ENCODE peak calls at places on chromosome 17, in ten cellular contexts. B, W, G, S, M, U, F, N, C and Y are unnamed samples.

GRCh38 chr17:82449136-82449882 is 1.2 kb downstream of the CYBC1 start:
- DNase-seq in C (peak), W (no peak), M (no peak), G (no peak), S (no peak), B (no peak), F (peak), N (no peak), U (no peak), Y (no peak)

GRCh38 chr17:60959011-60959410 is 281.4 kb downstream of the BCAS3 start:
- DNase-seq in F (no peak), B (no peak), N (no peak), U (peak), S (no peak), C (no peak), G (no peak), W (no peak), M (peak), Y (no peak)

GRCh38 chr17:43401293-43401692 is 2.5 kb downstream of the ARL4D start:
- DNase-seq in B (peak), G (no peak), N (no peak), C (no peak), S (peak), F (no peak), W (peak), U (peak), M (peak), Y (no peak)

GRCh38 chr17:49227436-49228261 is 2.9 kb downstream of the PHOSPHO1 start:
- DNase-seq in S (peak), U (peak), G (peak), W (peak), N (peak), C (peak), M (peak), B (peak), F (peak), Y (peak)

GRCh38 chr17:76696763-76697701 is 13.7 kb downstream of the MXRA7 start:
- DNase-seq in N (no peak), S (peak), C (no peak), B (no peak), W (peak), F (peak), M (no peak), U (peak), G (no peak), Y (no peak)

GRCh38 chr17:12522743-12523181 is 142.9 kb upstream of the MYOCD start:
- DNase-seq in W (no peak), G (peak), N (no peak), M (peak), S (no peak), U (peak), B (peak), C (no peak), F (no peak), Y (no peak)

GRCh38 chr17:67833134-67833533 is 7.8 kb downstream of the BPTF start:
- DNase-seq in U (no peak), N (no peak), S (no peak), C (no peak), B (no peak), F (no peak), G (no peak), M (no peak), W (no peak), Y (no peak)

GRCh38 chr17:82175951-82176350 is 36.7 kb downstream of the CCDC57 start:
- DNase-seq in N (no peak), M (no peak), G (no peak), C (no peak), B (no peak), U (no peak), S (no peak), F (no peak), W (no peak), Y (no peak)

GRCh38 chr17:16997514-16998429 is 25.9 kb upstream of the TNFRSF13B start:
- DNase-seq in G (peak), N (no peak), F (peak), U (no peak), S (no peak), B (no peak), C (no peak), M (no peak), W (no peak), Y (no peak)

GRCh38 chr17:68011199-68011665 is 15.0 kb upstream of the C17orf58 start:
- DNase-seq in B (no peak), G (peak), N (peak), C (peak), F (peak), U (no peak), W (peak), S (no peak), M (no peak), Y (no peak)

GRCh38 chr17:64503821-64504768 is 2.0 kb downstream of the DDX5 start:
- DNase-seq in B (no peak), M (no peak), W (no peak), F (no peak), G (no peak), N (no peak), S (no peak), U (no peak), C (peak), Y (no peak)

GRCh38 chr17:79835470-79835899 is 3.8 kb downstream of the CBX4 start:
- DNase-seq in U (no peak), G (peak), F (no peak), W (no peak), C (no peak), M (no peak), B (no peak), N (no peak), S (no peak), Y (no peak)

GRCh38 chr17:79838541-79839274 is 532 bp downstream of the CBX4 start:
- DNase-seq in N (peak), M (peak), S (no peak), F (peak), B (no peak), G (peak), W (peak), U (peak), C (peak), Y (peak)

GRCh38 chr17:79837888-79838540 is 1.2 kb downstream of the CBX4 start:
- DNase-seq in C (peak), W (no peak), S (no peak), F (peak), N (no peak), G (no peak), B (no peak), M (no peak), U (peak), Y (no peak)

GRCh38 chr17:79835953-79836951 is 3.0 kb downstream of the CBX4 start:
- DNase-seq in S (no peak), N (no peak), G (peak), W (no peak), F (no peak), B (no peak), M (peak), U (no peak), C (no peak), Y (no peak)

GRCh38 chr17:79836952-79837887 is 2.0 kb downstream of the CBX4 start:
- DNase-seq in N (peak), W (peak), F (peak), C (peak), B (no peak), M (peak), U (peak), S (peak), G (peak), Y (no peak)
- H3K4me3 ChIP-seq in N (peak), W (peak), F (peak), C (peak), B (peak), M (peak), U (peak), S (peak), G (peak), Y (peak)

GRCh38 chr17:31513731-31514427 is 122.4 kb downstream of the RAB11FIP4 start:
- DNase-seq in M (no peak), S (no peak), W (no peak), G (no peak), N (no peak), C (no peak), F (no peak), U (no peak), B (no peak), Y (no peak)

GRCh38 chr17:31512796-31513195 is 121.3 kb downstream of the RAB11FIP4 start:
- DNase-seq in G (no peak), F (no peak), B (no peak), S (no peak), N (no peak), W (no peak), C (no peak), M (no peak), U (no peak), Y (no peak)

GRCh38 chr17:31511583-31511982 is 120.1 kb downstream of the RAB11FIP4 start:
- DNase-seq in B (no peak), S (no peak), U (no peak), F (no peak), C (no peak), W (no peak), G (no peak), N (no peak), M (no peak), Y (peak)

GRCh38 chr17:31511176-31511540 is 119.7 kb downstream of the RAB11FIP4 start:
- DNase-seq in F (no peak), W (no peak), C (no peak), S (no peak), N (no peak), G (no peak), B (no peak), U (no peak), M (no peak), Y (no peak)

GRCh38 chr17:31512104-31512740 is 120.7 kb downstream of the RAB11FIP4 start:
- DNase-seq in N (no peak), B (no peak), F (no peak), W (no peak), S (no peak), G (no peak), C (no peak), M (no peak), U (no peak), Y (no peak)
- H3K4me3 ChIP-seq in N (no peak), B (no peak), F (no peak), W (no peak), S (no peak), G (no peak), C (no peak), M (no peak), U (no peak), Y (no peak)

DNA sequence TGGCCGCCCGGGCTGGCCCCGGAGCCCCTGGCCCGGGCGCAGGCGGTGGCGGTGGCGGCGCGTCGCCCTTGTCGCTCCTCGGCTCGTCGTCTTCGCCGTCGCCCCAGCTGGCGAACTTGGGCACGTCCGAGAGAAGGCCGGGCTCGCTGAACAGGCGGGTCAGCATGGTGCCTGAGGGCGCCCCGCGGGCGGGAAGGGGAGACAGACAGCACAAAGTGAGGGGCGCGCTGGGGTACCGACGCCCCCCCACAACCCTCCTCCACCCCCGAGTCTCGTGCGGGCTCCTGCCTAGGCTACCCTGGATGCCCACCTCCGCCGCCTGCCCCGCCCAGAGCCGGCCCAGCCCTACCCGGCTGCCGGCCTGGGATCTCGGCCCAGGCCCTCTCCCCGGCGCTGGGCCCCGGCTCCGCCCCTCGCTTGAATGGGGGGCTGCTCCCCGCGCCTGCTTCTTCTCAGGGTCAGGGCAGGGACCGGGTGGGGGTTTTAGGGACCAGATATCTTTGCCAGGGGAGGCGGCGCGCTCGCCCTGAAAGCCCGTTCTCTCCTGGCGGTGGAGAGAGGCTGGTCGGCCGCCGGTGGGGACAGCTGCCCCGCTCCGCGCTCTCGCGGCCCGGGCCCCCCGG is 1.2 kb downstream of the NEUROD2 start:
- DNase-seq in F (no peak), W (no peak), N (no peak), S (no peak), U (no peak), B (no peak), C (no peak), G (no peak), M (no peak), Y (no peak)
- H3K4me3 ChIP-seq in F (no peak), W (no peak), N (no peak), S (peak), U (no peak), B (no peak), C (no peak), G (no peak), M (no peak), Y (peak)

DNA sequence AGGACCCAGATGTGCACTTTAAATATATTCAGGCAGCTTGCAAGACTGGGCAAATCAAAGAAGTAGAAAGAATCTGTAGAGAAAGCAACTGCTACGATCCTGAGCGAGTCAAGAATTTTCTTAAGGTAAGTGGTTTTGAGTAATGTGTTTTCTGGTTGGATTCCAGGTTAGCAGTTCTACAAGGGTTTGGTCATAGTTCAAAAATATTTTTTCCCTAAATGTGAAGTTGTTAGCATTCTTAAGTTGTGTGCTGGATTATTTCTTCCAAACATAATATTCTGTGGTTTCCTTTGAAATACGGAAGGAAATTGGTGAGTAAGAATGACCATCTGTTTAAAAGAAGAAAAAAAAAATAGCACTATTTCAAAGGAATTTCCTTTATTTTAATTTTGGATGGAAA is 38.4 kb downstream of the PTRH2 start:
- DNase-seq in C (no peak), B (peak), G (no peak), F (no peak), U (peak), W (no peak), M (peak), N (no peak), S (no peak), Y (no peak)
- H3K4me3 ChIP-seq in C (no peak), B (no peak), G (no peak), F (no peak), U (no peak), W (no peak), M (no peak), N (no peak), S (no peak), Y (no peak)

GRCh38 chr17:39231587-39232551 is 6.1 kb upstream of the STAC2 start:
- DNase-seq in W (no peak), S (no peak), B (no peak), C (peak), M (peak), N (peak), G (peak), U (no peak), F (peak), Y (peak)
- H3K4me3 ChIP-seq in W (no peak), S (peak), B (no peak), C (peak), M (no peak), N (no peak), G (no peak), U (no peak), F (no peak), Y (peak)

GRCh38 chr17:72946126-72946525 is 146.4 kb downstream of the SLC39A11 start:
- DNase-seq in G (no peak), W (no peak), B (no peak), C (no peak), F (no peak), N (no peak), M (no peak), U (no peak), S (no peak), Y (no peak)

GRCh38 chr17:72947475-72947874 is 145.0 kb downstream of the SLC39A11 start:
- DNase-seq in S (no peak), U (no peak), F (no peak), N (no peak), G (no peak), B (no peak), W (no peak), M (no peak), C (no peak), Y (no peak)

GRCh38 chr17:72943826-72944689 is 148.4 kb downstream of the SLC39A11 start:
- DNase-seq in S (no peak), B (no peak), M (no peak), U (no peak), C (no peak), N (no peak), W (no peak), F (peak), G (no peak), Y (no peak)

GRCh38 chr17:72946696-72947095 is 145.8 kb downstream of the SLC39A11 start:
- DNase-seq in B (no peak), G (no peak), S (no peak), W (no peak), F (no peak), N (no peak), U (no peak), M (no peak), C (no peak), Y (no peak)

DNA sequence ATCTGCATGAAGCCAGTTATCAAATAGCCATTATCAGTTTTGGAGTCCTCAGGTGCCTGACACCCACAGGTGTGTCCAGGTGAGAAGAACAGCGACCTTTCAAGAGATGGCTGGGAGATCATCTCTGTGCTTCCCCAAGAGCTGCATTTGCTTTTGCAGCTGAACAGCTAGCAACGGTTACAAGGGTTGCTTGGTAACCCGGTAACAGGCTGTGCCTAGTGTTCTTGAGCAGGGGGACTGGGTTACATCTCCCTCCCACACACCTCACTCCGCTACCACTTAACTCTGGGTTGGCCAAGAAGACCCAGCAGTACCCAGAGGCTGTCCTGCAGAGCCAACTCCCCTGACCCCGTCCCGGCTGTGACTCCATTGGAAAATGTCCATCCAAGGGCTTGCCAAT is 147.0 kb downstream of the SLC39A11 start:
- DNase-seq in C (no peak), F (no peak), M (no peak), B (no peak), W (no peak), U (no peak), G (no peak), S (no peak), N (no peak), Y (no peak)
- H3K4me3 ChIP-seq in C (no peak), F (no peak), M (no peak), B (no peak), W (no peak), U (no peak), G (no peak), S (no peak), N (no peak), Y (no peak)

GRCh38 chr17:7612294-7612640 is 2.4 kb downstream of the FXR2 start:
- DNase-seq in N (no peak), S (no peak), M (no peak), W (no peak), C (no peak), U (no peak), B (no peak), F (no peak), G (no peak), Y (no peak)
- H3K4me3 ChIP-seq in N (no peak), S (no peak), M (no peak), W (no peak), C (no peak), U (peak), B (no peak), F (no peak), G (no peak), Y (no peak)